ENCODE peak calls at places on chromosome 17, in seven cellular contexts. I, Q, M, Z, F, L and V are unnamed samples.

GRCh38 chr17:32569171-32570080 is 82.6 kb downstream of the CDK5R1 start:
- DNase-seq in F (no peak), Q (peak), I (no peak), Z (no peak), L (no peak), M (no peak), V (no peak)

GRCh38 chr17:20010099-20010863 is 1.1 kb downstream of the SPECC1 start:
- DNase-seq in I (no peak), Q (peak), Z (peak), F (no peak), L (peak), M (no peak), V (peak)

GRCh38 chr17:81537343-81537855 is 9.2 kb downstream of the FSCN2 start:
- DNase-seq in M (no peak), I (peak), F (no peak), L (peak), Z (peak), Q (no peak), V (peak)

GRCh38 chr17:48637323-48638260 is 11.4 kb upstream of the HOXB9 start:
- DNase-seq in Z (no peak), Q (peak), F (no peak), L (peak), I (no peak), M (no peak), V (no peak)

GRCh38 chr17:32936894-32937500 is 9.0 kb downstream of the TMEM98 start:
- DNase-seq in Q (peak), M (peak), L (peak), F (no peak), Z (peak), I (peak), V (peak)

GRCh38 chr17:48491527-48492273 is 39.1 kb downstream of the HOXB1 start:
- DNase-seq in Z (no peak), M (no peak), L (no peak), F (no peak), Q (peak), I (no peak), V (no peak)

GRCh38 chr17:37792787-37793186 is 47.9 kb upstream of the HNF1B start:
- DNase-seq in Z (no peak), F (no peak), Q (peak), M (no peak), L (peak), I (no peak), V (peak)

GRCh38 chr17:38465420-38466345 is 37.4 kb downstream of the ARHGAP23 start:
- DNase-seq in M (no peak), Z (no peak), L (peak), F (no peak), Q (peak), I (no peak), V (no peak)

GRCh38 chr17:75635610-75636202 is 2.5 kb downstream of the SMIM5 start:
- DNase-seq in Z (no peak), Q (no peak), F (no peak), L (no peak), M (no peak), I (no peak), V (no peak)

GRCh38 chr17:49557204-49558024 is 18.3 kb upstream of the NXPH3 start:
- DNase-seq in F (no peak), M (no peak), I (no peak), Q (peak), Z (peak), L (peak), V (peak)

GRCh38 chr17:29091591-29092291 is 48.8 kb downstream of the PIPOX start:
- DNase-seq in L (no peak), I (no peak), Z (no peak), M (no peak), F (no peak), Q (no peak), V (peak)

GRCh38 chr17:61556224-61557188 is 34.5 kb downstream of the NACA2 start:
- DNase-seq in M (no peak), F (no peak), L (peak), Q (peak), Z (no peak), I (no peak), V (peak)

GRCh38 chr17:13337864-13338371 is 263.8 kb downstream of the HS3ST3A1 start:
- DNase-seq in M (no peak), Z (peak), Q (peak), F (no peak), I (no peak), L (peak), V (peak)

GRCh38 chr17:83086197-83086880 is 6.9 kb downstream of the METRNL start:
- DNase-seq in F (no peak), M (no peak), I (no peak), L (no peak), Z (no peak), Q (no peak), V (no peak)

GRCh38 chr17:2965621-2966275 is 97.7 kb downstream of the OR1D5 start:
- DNase-seq in F (peak), L (peak), I (no peak), Q (peak), Z (no peak), M (no peak), V (no peak)